ENCODE peak calls at places on chromosomes 12 and 14, in seven cellular contexts. One of them, this sample, is unnamed.
A peak's percentile ranks its signal among the peaks of the same experiment; 100 is the strongest.

GRCh38 chr12:49089831-49090773 is 4.5 kb downstream of the DHH start:
- DNase-seq in esophagus squamous epithelium: no peak
- DNase-seq in ovary: peak; percentile 55
- DNase-seq in left ventricle myocardium inferior: peak; percentile 39
- DNase-seq in stomach: peak; percentile 31
- DNase-seq in cardiac muscle cell: peak; percentile 72
- DNase-seq in fibroblast of lung: peak; percentile 57
- DNase-seq in this sample: peak; percentile 54

GRCh38 chr14:104288272-104288671 is 149.9 kb downstream of the KIF26A start:
- DNase-seq in fibroblast of lung: no peak
- DNase-seq in left ventricle myocardium inferior: peak; percentile 2
- DNase-seq in stomach: no peak
- DNase-seq in cardiac muscle cell: no peak
- DNase-seq in ovary: peak; percentile 6
- DNase-seq in esophagus squamous epithelium: no peak
- DNase-seq in this sample: peak; percentile 11

GRCh38 chr12:46442239-46442638 is 69.7 kb upstream of the SLC38A2 start:
- DNase-seq in ovary: no peak
- DNase-seq in esophagus squamous epithelium: no peak
- DNase-seq in stomach: no peak
- DNase-seq in left ventricle myocardium inferior: no peak
- DNase-seq in fibroblast of lung: peak; percentile 68
- DNase-seq in cardiac muscle cell: peak; percentile 44
- DNase-seq in this sample: no peak

GRCh38 chr14:65006251-65006721 is 19.6 kb downstream of the FNTB start:
- DNase-seq in left ventricle myocardium inferior: no peak
- DNase-seq in fibroblast of lung: peak; percentile 62
- DNase-seq in stomach: no peak
- DNase-seq in esophagus squamous epithelium: no peak
- DNase-seq in ovary: no peak
- DNase-seq in cardiac muscle cell: no peak
- DNase-seq in this sample: no peak

GRCh38 chr12:96472384-96472783 is 17.0 kb upstream of the CFAP54 start:
- DNase-seq in fibroblast of lung: no peak
- DNase-seq in cardiac muscle cell: no peak
- DNase-seq in esophagus squamous epithelium: no peak
- DNase-seq in stomach: no peak
- DNase-seq in left ventricle myocardium inferior: no peak
- DNase-seq in ovary: no peak
- DNase-seq in this sample: no peak

GRCh38 chr12:9124346-9125031 is 8.8 kb upstream of the A2M start:
- DNase-seq in ovary: no peak
- DNase-seq in left ventricle myocardium inferior: no peak
- DNase-seq in fibroblast of lung: no peak
- DNase-seq in cardiac muscle cell: no peak
- DNase-seq in stomach: no peak
- DNase-seq in esophagus squamous epithelium: no peak
- DNase-seq in this sample: no peak

GRCh38 chr14:74419086-74419485 is 6.9 kb downstream of the SYNDIG1L start:
- DNase-seq in cardiac muscle cell: no peak
- DNase-seq in esophagus squamous epithelium: no peak
- DNase-seq in left ventricle myocardium inferior: no peak
- DNase-seq in fibroblast of lung: no peak
- DNase-seq in stomach: no peak
- DNase-seq in ovary: no peak
- DNase-seq in this sample: no peak

GRCh38 chr12:106112094-106112822 is 26.5 kb downstream of the NUAK1 start:
- DNase-seq in cardiac muscle cell: peak; percentile 52
- DNase-seq in left ventricle myocardium inferior: no peak
- DNase-seq in fibroblast of lung: peak; percentile 48
- DNase-seq in stomach: no peak
- DNase-seq in esophagus squamous epithelium: no peak
- DNase-seq in ovary: no peak
- DNase-seq in this sample: no peak

GRCh38 chr12:67692966-67693365 is 44.4 kb downstream of the DYRK2 start:
- DNase-seq in fibroblast of lung: no peak
- DNase-seq in ovary: no peak
- DNase-seq in esophagus squamous epithelium: no peak
- DNase-seq in left ventricle myocardium inferior: no peak
- DNase-seq in stomach: no peak
- DNase-seq in cardiac muscle cell: no peak
- DNase-seq in this sample: no peak

GRCh38 chr12:54159140-54159539 is 29.6 kb downstream of the SMUG1 start:
- DNase-seq in stomach: peak; percentile 57
- DNase-seq in left ventricle myocardium inferior: no peak
- DNase-seq in ovary: no peak
- DNase-seq in fibroblast of lung: no peak
- DNase-seq in esophagus squamous epithelium: no peak
- DNase-seq in cardiac muscle cell: peak; percentile 7
- DNase-seq in this sample: no peak

GRCh38 chr12:106416273-106416672 is 58.7 kb downstream of the POLR3B start:
- DNase-seq in esophagus squamous epithelium: no peak
- DNase-seq in stomach: no peak
- DNase-seq in fibroblast of lung: peak; percentile 88
- DNase-seq in cardiac muscle cell: peak; percentile 52
- DNase-seq in ovary: no peak
- DNase-seq in left ventricle myocardium inferior: no peak
- DNase-seq in this sample: peak; percentile 40

GRCh38 chr12:4707306-4707705 is 12.9 kb upstream of the GALNT8 start:
- DNase-seq in fibroblast of lung: no peak
- DNase-seq in esophagus squamous epithelium: no peak
- DNase-seq in ovary: no peak
- DNase-seq in stomach: no peak
- DNase-seq in left ventricle myocardium inferior: no peak
- DNase-seq in cardiac muscle cell: no peak
- DNase-seq in this sample: no peak

GRCh38 chr14:99747167-99747566 is 46.0 kb upstream of the EML1 start:
- DNase-seq in fibroblast of lung: no peak
- DNase-seq in ovary: no peak
- DNase-seq in left ventricle myocardium inferior: no peak
- DNase-seq in stomach: no peak
- DNase-seq in esophagus squamous epithelium: no peak
- DNase-seq in cardiac muscle cell: no peak
- DNase-seq in this sample: no peak

GRCh38 chr14:90277581-90278198 is 21.3 kb downstream of the PSMC1 start:
- DNase-seq in stomach: no peak
- DNase-seq in fibroblast of lung: no peak
- DNase-seq in left ventricle myocardium inferior: no peak
- DNase-seq in cardiac muscle cell: no peak
- DNase-seq in esophagus squamous epithelium: no peak
- DNase-seq in ovary: no peak
- DNase-seq in this sample: no peak

GRCh38 chr14:23861666-23862065 is 91.9 kb upstream of the DHRS4 start:
- DNase-seq in esophagus squamous epithelium: no peak
- DNase-seq in fibroblast of lung: peak; percentile 0
- DNase-seq in ovary: peak; percentile 19
- DNase-seq in stomach: peak; percentile 68
- DNase-seq in cardiac muscle cell: peak; percentile 12
- DNase-seq in left ventricle myocardium inferior: no peak
- DNase-seq in this sample: no peak

GRCh38 chr12:106425061-106425706 is 67.6 kb downstream of the POLR3B start:
- DNase-seq in cardiac muscle cell: no peak
- DNase-seq in ovary: no peak
- DNase-seq in fibroblast of lung: no peak
- DNase-seq in left ventricle myocardium inferior: no peak
- DNase-seq in stomach: no peak
- DNase-seq in esophagus squamous epithelium: no peak
- DNase-seq in this sample: peak; percentile 11

GRCh38 chr14:103382375-103382774 is 2.8 kb upstream of the MARK3 start:
- DNase-seq in left ventricle myocardium inferior: no peak
- DNase-seq in cardiac muscle cell: peak; percentile 93
- DNase-seq in ovary: no peak
- DNase-seq in stomach: no peak
- DNase-seq in esophagus squamous epithelium: no peak
- DNase-seq in fibroblast of lung: peak; percentile 78
- DNase-seq in this sample: no peak

GRCh38 chr14:61426048-61426447 is 104.7 kb downstream of the PRKCH start:
- DNase-seq in left ventricle myocardium inferior: no peak
- DNase-seq in fibroblast of lung: no peak
- DNase-seq in esophagus squamous epithelium: no peak
- DNase-seq in ovary: no peak
- DNase-seq in stomach: peak; percentile 73
- DNase-seq in cardiac muscle cell: no peak
- DNase-seq in this sample: no peak

GRCh38 chr14:75404843-75405242 is 23.0 kb upstream of the JDP2 start:
- DNase-seq in left ventricle myocardium inferior: no peak
- DNase-seq in stomach: no peak
- DNase-seq in cardiac muscle cell: no peak
- DNase-seq in esophagus squamous epithelium: no peak
- DNase-seq in fibroblast of lung: no peak
- DNase-seq in ovary: no peak
- DNase-seq in this sample: no peak

GRCh38 chr12:29710104-29710503 is 73.6 kb downstream of the TMTC1 start:
- DNase-seq in fibroblast of lung: peak; percentile 25
- DNase-seq in esophagus squamous epithelium: no peak
- DNase-seq in cardiac muscle cell: peak; percentile 63
- DNase-seq in stomach: no peak
- DNase-seq in ovary: peak; percentile 25
- DNase-seq in left ventricle myocardium inferior: peak; percentile 39
- DNase-seq in this sample: peak; percentile 49

GRCh38 chr14:59997496-59997895 is 77.6 kb downstream of the LRRC9 start:
- DNase-seq in fibroblast of lung: peak; percentile 1
- DNase-seq in left ventricle myocardium inferior: no peak
- DNase-seq in stomach: no peak
- DNase-seq in esophagus squamous epithelium: no peak
- DNase-seq in ovary: no peak
- DNase-seq in cardiac muscle cell: peak; percentile 4
- DNase-seq in this sample: no peak

DNA sequence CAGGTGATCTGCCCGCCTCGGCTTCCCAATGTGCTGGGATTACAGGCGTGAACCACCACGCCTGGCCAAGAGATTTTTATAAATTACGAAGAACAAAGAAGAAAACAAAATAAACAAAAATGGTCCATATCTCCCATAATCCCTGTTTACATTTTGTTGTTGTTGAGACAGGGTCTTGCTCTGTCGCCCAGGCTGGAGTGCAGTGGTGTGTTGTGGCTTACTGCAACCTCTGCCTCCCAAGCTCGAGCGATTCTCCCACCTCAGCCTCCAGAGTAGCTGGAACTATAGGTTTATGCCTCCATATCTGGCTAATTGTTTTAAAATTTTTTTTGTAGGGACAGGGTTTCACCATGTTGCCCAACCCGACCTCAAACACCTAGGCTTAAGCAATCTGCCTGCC is 156.1 kb downstream of the ZNF664 start:
- DNase-seq in fibroblast of lung: no peak
- DNase-seq in esophagus squamous epithelium: no peak
- DNase-seq in ovary: no peak
- DNase-seq in cardiac muscle cell: no peak
- DNase-seq in left ventricle myocardium inferior: no peak
- DNase-seq in stomach: no peak
- DNase-seq in this sample: no peak
- H3K27me3 ChIP-seq in fibroblast of lung: no peaks in the 10 kb centered on the region
- H3K27me3 ChIP-seq in esophagus squamous epithelium: no peaks in the 10 kb centered on the region
- H3K27me3 ChIP-seq in ovary: no peaks in the 10 kb centered on the region
- H3K27me3 ChIP-seq in cardiac muscle cell: no peaks in the 10 kb centered on the region
- H3K27me3 ChIP-seq in left ventricle myocardium inferior: peaks cover 12% of the 10 kb centered on the region
- H3K27me3 ChIP-seq in stomach: no peaks in the 10 kb centered on the region
- H3K27me3 ChIP-seq in this sample: peaks cover 3% of the 10 kb centered on the region

GRCh38 chr14:25756880-25757279 is 706.9 kb upstream of the STXBP6 start:
- DNase-seq in left ventricle myocardium inferior: no peak
- DNase-seq in esophagus squamous epithelium: no peak
- DNase-seq in ovary: no peak
- DNase-seq in cardiac muscle cell: no peak
- DNase-seq in stomach: no peak
- DNase-seq in fibroblast of lung: no peak
- DNase-seq in this sample: no peak
- H3K9me3 ChIP-seq in left ventricle myocardium inferior: no peaks in the 10 kb centered on the region
- H3K9me3 ChIP-seq in esophagus squamous epithelium: no peaks in the 10 kb centered on the region
- H3K9me3 ChIP-seq in ovary: no peaks in the 10 kb centered on the region
- H3K9me3 ChIP-seq in cardiac muscle cell: no peaks in the 10 kb centered on the region
- H3K9me3 ChIP-seq in stomach: no peaks in the 10 kb centered on the region
- H3K9me3 ChIP-seq in fibroblast of lung: no peaks in the 10 kb centered on the region
- H3K9me3 ChIP-seq in this sample: no peaks in the 10 kb centered on the region

GRCh38 chr12:122200541-122201175 is 2.9 kb upstream of the B3GNT4 start:
- DNase-seq in left ventricle myocardium inferior: no peak
- DNase-seq in fibroblast of lung: no peak
- DNase-seq in stomach: no peak
- DNase-seq in cardiac muscle cell: no peak
- DNase-seq in ovary: no peak
- DNase-seq in esophagus squamous epithelium: no peak
- DNase-seq in this sample: no peak

GRCh38 chr12:122201381-122201780 is 2.1 kb upstream of the B3GNT4 start:
- DNase-seq in esophagus squamous epithelium: no peak
- DNase-seq in left ventricle myocardium inferior: no peak
- DNase-seq in stomach: no peak
- DNase-seq in ovary: no peak
- DNase-seq in fibroblast of lung: no peak
- DNase-seq in cardiac muscle cell: no peak
- DNase-seq in this sample: no peak

GRCh38 chr12:122203301-122203967 is at the start of gene B3GNT4:
- DNase-seq in left ventricle myocardium inferior: peak; percentile 51
- DNase-seq in stomach: peak; percentile 72
- DNase-seq in ovary: peak; percentile 47
- DNase-seq in esophagus squamous epithelium: no peak
- DNase-seq in fibroblast of lung: peak; percentile 47
- DNase-seq in cardiac muscle cell: peak; percentile 58
- DNase-seq in this sample: peak; percentile 77

GRCh38 chr12:122203968-122204828 is 689 bp downstream of the B3GNT4 start:
- DNase-seq in fibroblast of lung: no peak
- DNase-seq in cardiac muscle cell: no peak
- DNase-seq in esophagus squamous epithelium: no peak
- DNase-seq in ovary: no peak
- DNase-seq in stomach: no peak
- DNase-seq in left ventricle myocardium inferior: no peak
- DNase-seq in this sample: no peak

GRCh38 chr12:122202017-122202416 is 1.5 kb upstream of the B3GNT4 start:
- DNase-seq in ovary: no peak
- DNase-seq in cardiac muscle cell: no peak
- DNase-seq in left ventricle myocardium inferior: no peak
- DNase-seq in stomach: no peak
- DNase-seq in esophagus squamous epithelium: no peak
- DNase-seq in fibroblast of lung: no peak
- DNase-seq in this sample: no peak
- H3K27me3 ChIP-seq in ovary: peaks cover 16% of the 10 kb centered on the region
- H3K27me3 ChIP-seq in cardiac muscle cell: peaks cover 42% of the 10 kb centered on the region
- H3K27me3 ChIP-seq in left ventricle myocardium inferior: peaks cover 79% of the 10 kb centered on the region
- H3K27me3 ChIP-seq in stomach: peaks cover 82% of the 10 kb centered on the region
- H3K27me3 ChIP-seq in esophagus squamous epithelium: no peaks in the 10 kb centered on the region
- H3K27me3 ChIP-seq in fibroblast of lung: peaks cover 12% of the 10 kb centered on the region
- H3K27me3 ChIP-seq in this sample: peaks cover 25% of the 10 kb centered on the region

GRCh38 chr14:26175659-26176058 is 422.2 kb downstream of the NOVA1 start:
- DNase-seq in left ventricle myocardium inferior: no peak
- DNase-seq in fibroblast of lung: no peak
- DNase-seq in stomach: no peak
- DNase-seq in cardiac muscle cell: no peak
- DNase-seq in ovary: no peak
- DNase-seq in esophagus squamous epithelium: no peak
- DNase-seq in this sample: no peak

GRCh38 chr14:26170885-26171284 is 426.9 kb downstream of the NOVA1 start:
- DNase-seq in esophagus squamous epithelium: no peak
- DNase-seq in cardiac muscle cell: no peak
- DNase-seq in fibroblast of lung: no peak
- DNase-seq in left ventricle myocardium inferior: no peak
- DNase-seq in ovary: no peak
- DNase-seq in stomach: no peak
- DNase-seq in this sample: no peak

GRCh38 chr14:26180221-26180620 is 417.6 kb downstream of the NOVA1 start:
- DNase-seq in left ventricle myocardium inferior: no peak
- DNase-seq in stomach: no peak
- DNase-seq in ovary: no peak
- DNase-seq in esophagus squamous epithelium: no peak
- DNase-seq in fibroblast of lung: no peak
- DNase-seq in cardiac muscle cell: no peak
- DNase-seq in this sample: no peak

GRCh38 chr14:26173581-26173980 is 424.3 kb downstream of the NOVA1 start:
- DNase-seq in fibroblast of lung: no peak
- DNase-seq in cardiac muscle cell: no peak
- DNase-seq in esophagus squamous epithelium: no peak
- DNase-seq in left ventricle myocardium inferior: no peak
- DNase-seq in ovary: no peak
- DNase-seq in stomach: no peak
- DNase-seq in this sample: no peak

GRCh38 chr14:26174395-26174794 is 423.4 kb downstream of the NOVA1 start:
- DNase-seq in cardiac muscle cell: no peak
- DNase-seq in esophagus squamous epithelium: no peak
- DNase-seq in ovary: no peak
- DNase-seq in stomach: no peak
- DNase-seq in fibroblast of lung: no peak
- DNase-seq in left ventricle myocardium inferior: no peak
- DNase-seq in this sample: no peak
- H3K9me3 ChIP-seq in cardiac muscle cell: no peaks in the 10 kb centered on the region
- H3K9me3 ChIP-seq in esophagus squamous epithelium: no peaks in the 10 kb centered on the region
- H3K9me3 ChIP-seq in ovary: no peaks in the 10 kb centered on the region
- H3K9me3 ChIP-seq in stomach: no peaks in the 10 kb centered on the region
- H3K9me3 ChIP-seq in fibroblast of lung: no peaks in the 10 kb centered on the region
- H3K9me3 ChIP-seq in left ventricle myocardium inferior: no peaks in the 10 kb centered on the region
- H3K9me3 ChIP-seq in this sample: no peaks in the 10 kb centered on the region

This sample was measured in heart left ventricle.